ENCODE peak calls at places on chromosomes 2 and 18, in four cellular contexts. K is AG04450; O is CD8-positive, alpha-beta T cell; L is Calu3. T is an unnamed sample.
A peak's percentile ranks its signal among the peaks of the same experiment; 100 is the strongest.

GRCh38 chr2:62265116-62265515 is 69.2 kb downstream of the B3GNT2 start:
- DNase-seq in K (no peak), O (no peak), L (no peak), T (no peak)

GRCh38 chr2:238173692-238174091 is 14.9 kb downstream of the ERFE start:
- DNase-seq in K (no peak), O (no peak), L (no peak), T (no peak)

GRCh38 chr2:29165362-29166236 is 50.4 kb downstream of the CLIP4 start:
- DNase-seq in K (peak; percentile 74), O (no peak), L (no peak), T (no peak)

GRCh38 chr2:219358170-219359075 is 25.9 kb upstream of the RESP18 start:
- DNase-seq in K (no peak), O (no peak), L (no peak), T (no peak)

GRCh38 chr2:233131991-233132390 is 71.8 kb downstream of the INPP5D start:
- DNase-seq in K (no peak), O (no peak), L (no peak), T (no peak)

GRCh38 chr2:48600204-48600813 is 17.3 kb upstream of the GTF2A1L start:
- DNase-seq in K (peak; percentile 30), O (no peak), L (peak; percentile 41), T (peak; percentile 53)

GRCh38 chr18:26477828-26478466 is 70.4 kb downstream of the KCTD1 start:
- DNase-seq in K (no peak), O (no peak), L (no peak), T (no peak)

GRCh38 chr2:192298664-192299063 is 103.9 kb upstream of the TMEFF2 start:
- DNase-seq in K (no peak), O (no peak), L (no peak), T (no peak)

GRCh38 chr2:70549962-70550361 is 3.7 kb downstream of the TGFA start:
- DNase-seq in K (no peak), O (no peak), L (no peak), T (no peak)

GRCh38 chr2:26316845-26317244 is 29.1 kb upstream of the SELENOI start:
- DNase-seq in K (no peak), O (no peak), L (no peak), T (no peak)

GRCh38 chr18:2958819-2959298 is 54.1 kb downstream of the LPIN2 start:
- DNase-seq in K (no peak), O (no peak), L (no peak), T (peak; percentile 31)

GRCh38 chr18:8773980-8774379 is 68.6 kb downstream of the MTCL1 start:
- DNase-seq in K (no peak), O (no peak), L (no peak), T (no peak)

T was measured in MM.1S.